ENCODE peak calls at places on chromosome 5, in six cellular contexts. N is SK-N-SH, D is A549, G is HCT116, X is neuronal stem cell, C is PC-3. Q is an unnamed sample.

GRCh38 chr5:135833961-135834638 is 363 bp upstream of the SLC25A48 start:
- DNase-seq in N (no peak), D (no peak), G (no peak), X (no peak), C (peak), Q (no peak)

GRCh38 chr5:181191526-181192336 is 13.3 kb downstream of the TRIM7 start:
- DNase-seq in N (peak), D (peak), G (peak), X (peak), C (peak), Q (peak)

GRCh38 chr5:161002571-161003074 is 150.6 kb upstream of the ATP10B start:
- DNase-seq in N (no peak), D (no peak), G (no peak), X (no peak), C (no peak), Q (no peak)

GRCh38 chr5:72816297-72817075 is at the start of gene TNPO1:
- DNase-seq in N (peak), D (peak), G (peak), X (peak), C (peak), Q (peak)

GRCh38 chr5:919356-920000 is 26.8 kb downstream of the TRIP13 start:
- DNase-seq in N (no peak), D (no peak), G (no peak), X (no peak), C (no peak), Q (no peak)

GRCh38 chr5:133844836-133845235 is 123.6 kb downstream of the C5orf15 start:
- DNase-seq in N (no peak), D (no peak), G (no peak), X (no peak), C (no peak), Q (no peak)

GRCh38 chr5:82045526-82046267 is 73.9 kb downstream of the ATG10 start:
- DNase-seq in N (no peak), D (no peak), G (no peak), X (no peak), C (peak), Q (no peak)

GRCh38 chr5:76684012-76684731 is 31.8 kb upstream of the F2R start:
- DNase-seq in N (no peak), D (no peak), G (no peak), X (no peak), C (no peak), Q (no peak)

GRCh38 chr5:59458321-59458720 is 435.2 kb downstream of the PDE4D start:
- DNase-seq in N (no peak), D (no peak), G (no peak), X (no peak), C (no peak), Q (no peak)

GRCh38 chr5:147669113-147669869 is 113.2 kb downstream of the JAKMIP2 start:
- DNase-seq in N (peak), D (no peak), G (no peak), X (no peak), C (no peak), Q (no peak)

GRCh38 chr5:178357678-178358077 is 125.1 kb upstream of the PHYKPL start:
- DNase-seq in N (no peak), D (no peak), G (no peak), X (no peak), C (no peak), Q (no peak)
- H3K4me2 ChIP-seq in N (no peak), D (no peak), G (no peak), X (no peak), C (no peak), Q (peak)

GRCh38 chr5:42591026-42591425 is 165.6 kb upstream of the CCDC152 start:
- DNase-seq in N (no peak), D (no peak), G (no peak), X (no peak), C (no peak), Q (no peak)

GRCh38 chr5:42586625-42587024 is 163.4 kb downstream of the GHR start:
- DNase-seq in N (no peak), D (no peak), G (no peak), X (no peak), C (no peak), Q (no peak)

GRCh38 chr5:42592401-42592800 is 164.2 kb upstream of the CCDC152 start:
- DNase-seq in N (no peak), D (no peak), G (no peak), X (no peak), C (no peak), Q (no peak)

GRCh38 chr5:42587056-42587723 is 164.0 kb downstream of the GHR start:
- DNase-seq in N (no peak), D (no peak), G (no peak), X (no peak), C (no peak), Q (no peak)

GRCh38 chr5:42590566-42590965 is 166.1 kb upstream of the CCDC152 start:
- DNase-seq in N (no peak), D (no peak), G (no peak), X (no peak), C (no peak), Q (no peak)
- H3K4me2 ChIP-seq in N (no peak), D (no peak), G (no peak), X (no peak), C (no peak), Q (no peak)

DNA sequence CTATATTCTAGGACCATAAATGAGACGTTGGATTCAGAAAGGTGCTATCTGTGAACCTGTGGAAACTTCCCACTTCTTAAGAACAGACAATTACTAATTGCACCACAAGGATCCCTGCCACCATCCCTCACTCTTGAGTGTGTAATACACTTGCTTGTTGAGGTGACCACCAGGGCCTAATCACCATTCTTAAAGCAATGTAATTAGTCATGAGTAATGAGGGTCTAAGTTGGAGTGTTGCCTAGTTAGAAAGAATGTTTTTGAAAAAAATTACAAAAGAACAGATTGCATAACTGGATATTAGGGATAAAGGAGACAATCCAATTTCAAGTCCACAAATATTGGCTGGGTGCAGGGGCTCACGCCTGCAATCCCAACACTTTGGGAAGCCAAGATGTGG is 56.9 kb upstream of the TRIO start:
- DNase-seq in N (no peak), D (no peak), G (no peak), X (no peak), C (no peak), Q (no peak)
- H3K4me2 ChIP-seq in N (no peak), D (no peak), G (no peak), X (no peak), C (no peak), Q (no peak)

GRCh38 chr5:173707392-173707791 is 90.9 kb upstream of the BOD1 start:
- DNase-seq in N (peak), D (no peak), G (no peak), X (no peak), C (peak), Q (no peak)
- H3K4me2 ChIP-seq in N (no peak), D (no peak), G (no peak), X (no peak), C (peak), Q (no peak)

GRCh38 chr5:110055301-110055700 is 365.6 kb downstream of the MAN2A1 start:
- DNase-seq in N (no peak), D (no peak), G (no peak), X (no peak), C (no peak), Q (no peak)

GRCh38 chr5:110056580-110057114 is 366.9 kb downstream of the MAN2A1 start:
- DNase-seq in N (no peak), D (no peak), G (no peak), X (no peak), C (no peak), Q (peak)

GRCh38 chr5:110053824-110054223 is 364.1 kb downstream of the MAN2A1 start:
- DNase-seq in N (no peak), D (no peak), G (no peak), X (no peak), C (no peak), Q (no peak)

GRCh38 chr5:110053205-110053604 is 363.5 kb downstream of the MAN2A1 start:
- DNase-seq in N (no peak), D (no peak), G (no peak), X (no peak), C (no peak), Q (no peak)

DNA sequence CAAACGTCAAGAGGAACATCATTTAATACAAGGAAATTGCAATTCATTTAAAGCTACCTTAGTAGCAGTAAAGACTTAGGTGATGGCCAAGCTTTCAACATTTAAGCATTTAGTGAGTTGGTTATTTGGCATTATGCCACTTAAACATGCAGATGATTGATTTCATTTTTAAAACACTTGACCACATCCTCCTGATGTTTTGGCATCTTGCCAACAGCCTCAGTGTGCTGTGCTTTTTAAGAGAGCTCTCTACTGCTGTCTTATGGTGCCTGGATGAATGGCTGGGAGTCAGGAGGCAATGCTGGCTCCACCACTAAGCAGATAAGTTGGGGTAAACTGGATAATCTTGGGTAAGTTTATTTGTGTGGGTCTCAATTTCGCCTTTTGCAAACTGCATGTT is 364.5 kb downstream of the MAN2A1 start:
- DNase-seq in N (peak), D (no peak), G (peak), X (no peak), C (peak), Q (peak)
- H3K4me2 ChIP-seq in N (no peak), D (no peak), G (no peak), X (no peak), C (no peak), Q (no peak)

GRCh38 chr5:67065237-67065636 is 131.4 kb downstream of the CD180 start:
- DNase-seq in N (no peak), D (no peak), G (no peak), X (no peak), C (no peak), Q (no peak)
- H3K4me2 ChIP-seq in N (no peak), D (no peak), G (no peak), X (no peak), C (no peak), Q (no peak)

Q was measured in GM23338.